ENCODE peak calls at places on chromosomes 13 and 19, in four cellular contexts. H is H1, M is GM12878, E is K562. Z is an unnamed sample.

GRCh38 chr19:29753190-29753933 is 38.3 kb upstream of the C19orf12 start:
- DNase-seq in H (no peak), M (no peak), E (peak; percentile 89), Z (no peak)

GRCh38 chr13:107554355-107554905 is 660.9 kb downstream of the LIG4 start:
- DNase-seq in H (no peak), M (no peak), E (no peak), Z (no peak)

GRCh38 chr13:96112936-96113335 is 23.0 kb downstream of the HS6ST3 start:
- DNase-seq in H (no peak), M (no peak), E (no peak), Z (no peak)

GRCh38 chr13:29901714-29902631 is 51.6 kb upstream of the UBL3 start:
- DNase-seq in H (no peak), M (no peak), E (no peak), Z (no peak)

GRCh38 chr19:52170863-52171320 is 529 bp downstream of the ZNF836 start:
- DNase-seq in H (peak; percentile 73), M (no peak), E (no peak), Z (no peak)

GRCh38 chr19:34838248-34838647 is 65.2 kb upstream of the ZNF599 start:
- DNase-seq in H (no peak), M (no peak), E (peak; percentile 28), Z (peak; percentile 15)

GRCh38 chr19:12546068-12546467 is 5.2 kb downstream of the ZNF564 start:
- DNase-seq in H (no peak), M (no peak), E (no peak), Z (no peak)

GRCh38 chr19:33022472-33023116 is 42.1 kb downstream of the RHPN2 start:
- DNase-seq in H (peak; percentile 83), M (no peak), E (no peak), Z (no peak)

GRCh38 chr13:107324416-107325204 is 756.7 kb upstream of the ARGLU1 start:
- DNase-seq in H (no peak), M (no peak), E (no peak), Z (no peak)

GRCh38 chr13:31045621-31046081 is 113.2 kb downstream of the TEX26 start:
- DNase-seq in H (no peak), M (peak; percentile 37), E (peak; percentile 30), Z (peak; percentile 69)

GRCh38 chr13:50033696-50034095 is 18.5 kb downstream of the KCNRG start:
- DNase-seq in H (no peak), M (no peak), E (no peak), Z (no peak)

GRCh38 chr19:38945562-38946228 is 15.0 kb downstream of the MRPS12 start:
- DNase-seq in H (no peak), M (no peak), E (peak; percentile 37), Z (no peak)

GRCh38 chr19:30566681-30567420 is 194.7 kb downstream of the ZNF536 start:
- DNase-seq in H (no peak), M (no peak), E (no peak), Z (no peak)

GRCh38 chr13:27403727-27404385 is 20.6 kb upstream of the GTF3A start:
- DNase-seq in H (no peak), M (no peak), E (no peak), Z (peak; percentile 71)

GRCh38 chr19:32336259-32337111 is 8.9 kb upstream of the ZNF507 start:
- DNase-seq in H (no peak), M (no peak), E (no peak), Z (peak; percentile 85)

GRCh38 chr13:107586216-107586615 is 629.1 kb downstream of the LIG4 start:
- DNase-seq in H (no peak), M (no peak), E (no peak), Z (no peak)

GRCh38 chr19:45575216-45575615 is 9.4 kb downstream of the OPA3 start:
- DNase-seq in H (no peak), M (no peak), E (no peak), Z (no peak)

GRCh38 chr19:54209058-54209747 is 8.5 kb downstream of the RPS9 start:
- DNase-seq in H (peak; percentile 75), M (no peak), E (no peak), Z (no peak)

GRCh38 chr13:66402071-66402470 is 828.1 kb downstream of the PCDH9 start:
- DNase-seq in H (no peak), M (no peak), E (no peak), Z (no peak)

GRCh38 chr19:10290876-10291553 is 1.3 kb downstream of the ICAM5 start:
- DNase-seq in H (peak; percentile 78), M (no peak), E (peak; percentile 80), Z (peak; percentile 43)

GRCh38 chr19:50152578-50152977 is 10.5 kb downstream of the IZUMO2 start:
- DNase-seq in H (no peak), M (no peak), E (no peak), Z (no peak)

GRCh38 chr19:53792721-53793433 is 31.2 kb downstream of the NLRP12 start:
- DNase-seq in H (peak; percentile 94), M (peak; percentile 7), E (peak; percentile 91), Z (peak; percentile 88)

GRCh38 chr19:39223703-39224279 is 19.7 kb upstream of the SYCN start:
- DNase-seq in H (peak; percentile 65), M (no peak), E (peak; percentile 66), Z (no peak)

GRCh38 chr13:65307056-65307455 is 1923.1 kb downstream of the PCDH9 start:
- DNase-seq in H (no peak), M (no peak), E (no peak), Z (no peak)

GRCh38 chr13:65314008-65314407 is 1916.1 kb downstream of the PCDH9 start:
- DNase-seq in H (no peak), M (no peak), E (no peak), Z (no peak)

GRCh38 chr13:65310663-65311328 is 1919.3 kb downstream of the PCDH9 start:
- DNase-seq in H (no peak), M (no peak), E (no peak), Z (no peak)

DNA sequence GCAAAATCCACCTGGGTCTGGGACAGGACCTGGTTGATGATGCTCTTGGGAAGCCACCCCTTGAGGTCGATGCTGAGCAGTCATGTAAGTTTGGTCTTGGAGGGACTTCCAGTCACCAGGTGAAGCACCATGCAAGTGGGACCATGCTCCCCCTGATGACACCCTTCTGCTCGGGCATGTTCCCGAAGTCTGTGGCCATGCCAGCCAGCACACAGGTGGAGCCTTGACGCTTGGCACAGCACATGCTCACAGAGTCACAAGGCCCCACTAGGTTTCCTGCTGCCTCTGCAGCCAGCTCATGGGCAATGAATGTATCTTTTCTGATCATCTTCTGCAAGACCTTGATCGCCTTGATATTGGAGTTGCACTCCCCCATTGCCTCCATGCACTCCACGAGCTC is 1920.2 kb downstream of the PCDH9 start:
- DNase-seq in H (no peak), M (no peak), E (no peak), Z (no peak)
- TF ChIP-seq ATF3 in H (no peak), M (no peak), E (no peak), Z (no peak)

GRCh38 chr13:68051910-68052309 is 821.8 kb upstream of the PCDH9 start:
- DNase-seq in H (no peak), M (no peak), E (no peak), Z (no peak)

GRCh38 chr13:68056816-68057710 is 826.9 kb upstream of the PCDH9 start:
- DNase-seq in H (no peak), M (no peak), E (no peak), Z (peak; percentile 45)
- TF ChIP-seq TAF1 in H (no peak), M (no peak), E (no peak), Z (no peak)

GRCh38 chr13:75566658-75567057 is 17.1 kb downstream of the UCHL3 start:
- DNase-seq in H (no peak), M (no peak), E (no peak), Z (peak; percentile 31)
- TF ChIP-seq ATF3 in H (no peak), M (no peak), E (peak; percentile 44), Z (no peak)

GRCh38 chr13:57017357-57017756 is 123.4 kb upstream of the PRR20A start:
- DNase-seq in H (no peak), M (no peak), E (no peak), Z (no peak)

DNA sequence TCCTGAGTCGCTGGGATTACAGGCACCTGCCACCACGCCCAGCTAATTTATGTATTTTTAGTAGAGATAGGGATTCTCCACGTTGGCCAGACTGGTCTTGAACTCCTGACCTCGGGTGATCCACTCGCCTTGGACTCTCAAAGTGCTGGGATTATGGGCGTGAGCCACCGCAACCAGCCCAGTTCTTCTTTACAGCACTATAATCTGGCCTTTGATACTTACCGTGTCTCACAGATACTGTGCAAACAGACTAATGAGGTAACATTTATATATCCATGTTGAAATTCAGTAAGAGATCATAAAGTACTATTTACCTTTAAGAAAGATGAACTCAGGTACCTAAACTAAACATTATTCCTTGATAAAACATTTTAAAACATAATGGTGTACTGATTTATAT is 121.8 kb upstream of the PRR20A start:
- DNase-seq in H (no peak), M (no peak), E (no peak), Z (no peak)
- TF ChIP-seq TAF1 in H (no peak), M (no peak), E (no peak), Z (no peak)

GRCh38 chr19:18173572-18174294 is at the start of gene IFI30:
- DNase-seq in H (peak; percentile 84), M (peak; percentile 79), E (peak; percentile 95), Z (peak; percentile 68)
- TF ChIP-seq ATF3 in H (no peak), M (no peak), E (no peak), Z (no peak)

Z was measured in HepG2.